ENCODE peak calls at places on chromosome 20, in nine cellular contexts. One of them, this sample, is unnamed. For H3K9me3, the result is how much of the 10 kb centered on the place peaks cover.

GRCh38 chr20:35578469-35578868 is 36.6 kb downstream of the ERGIC3 start:
- DNase-seq in cardiac muscle cell: no peak
- DNase-seq in CD4-positive, alpha-beta T cell: no peak
- DNase-seq in adrenal gland: no peak
- DNase-seq in right lobe of liver: no peak
- DNase-seq in naive thymus-derived CD4-positive, alpha-beta T cell: no peak
- DNase-seq in left ventricle myocardium inferior: no peak
- DNase-seq in endodermal cell: no peak
- DNase-seq in psoas muscle: no peak
- DNase-seq in this sample: no peak

GRCh38 chr20:25057234-25058050 is 497 bp downstream of the ACSS1 start:
- DNase-seq in cardiac muscle cell: peak
- DNase-seq in CD4-positive, alpha-beta T cell: peak
- DNase-seq in adrenal gland: peak
- DNase-seq in right lobe of liver: peak
- DNase-seq in naive thymus-derived CD4-positive, alpha-beta T cell: peak
- DNase-seq in left ventricle myocardium inferior: peak
- DNase-seq in endodermal cell: peak
- DNase-seq in psoas muscle: peak
- DNase-seq in this sample: peak

GRCh38 chr20:25280051-25280573 is 32.2 kb downstream of the PYGB start:
- DNase-seq in cardiac muscle cell: no peak
- DNase-seq in CD4-positive, alpha-beta T cell: no peak
- DNase-seq in adrenal gland: peak
- DNase-seq in right lobe of liver: peak
- DNase-seq in naive thymus-derived CD4-positive, alpha-beta T cell: no peak
- DNase-seq in left ventricle myocardium inferior: peak
- DNase-seq in endodermal cell: no peak
- DNase-seq in psoas muscle: peak
- DNase-seq in this sample: no peak

GRCh38 chr20:46990017-46990810 is 95.6 kb downstream of the EYA2 start:
- DNase-seq in cardiac muscle cell: no peak
- DNase-seq in CD4-positive, alpha-beta T cell: no peak
- DNase-seq in adrenal gland: no peak
- DNase-seq in right lobe of liver: no peak
- DNase-seq in naive thymus-derived CD4-positive, alpha-beta T cell: no peak
- DNase-seq in left ventricle myocardium inferior: no peak
- DNase-seq in endodermal cell: no peak
- DNase-seq in psoas muscle: peak
- DNase-seq in this sample: no peak

GRCh38 chr20:48738399-48739304 is 89.1 kb downstream of the PREX1 start:
- DNase-seq in cardiac muscle cell: peak
- DNase-seq in CD4-positive, alpha-beta T cell: no peak
- DNase-seq in adrenal gland: no peak
- DNase-seq in right lobe of liver: no peak
- DNase-seq in naive thymus-derived CD4-positive, alpha-beta T cell: no peak
- DNase-seq in left ventricle myocardium inferior: no peak
- DNase-seq in endodermal cell: no peak
- DNase-seq in psoas muscle: no peak
- DNase-seq in this sample: no peak

GRCh38 chr20:21518292-21518991 is 4.6 kb upstream of the NKX2-2 start:
- DNase-seq in cardiac muscle cell: no peak
- DNase-seq in CD4-positive, alpha-beta T cell: no peak
- DNase-seq in adrenal gland: peak
- DNase-seq in right lobe of liver: no peak
- DNase-seq in naive thymus-derived CD4-positive, alpha-beta T cell: no peak
- DNase-seq in left ventricle myocardium inferior: no peak
- DNase-seq in endodermal cell: no peak
- DNase-seq in psoas muscle: no peak
- DNase-seq in this sample: no peak

GRCh38 chr20:25632940-25633790 is 9.4 kb upstream of the NANP start:
- DNase-seq in cardiac muscle cell: no peak
- DNase-seq in CD4-positive, alpha-beta T cell: no peak
- DNase-seq in adrenal gland: no peak
- DNase-seq in right lobe of liver: no peak
- DNase-seq in naive thymus-derived CD4-positive, alpha-beta T cell: no peak
- DNase-seq in left ventricle myocardium inferior: no peak
- DNase-seq in endodermal cell: no peak
- DNase-seq in psoas muscle: no peak
- DNase-seq in this sample: no peak

GRCh38 chr20:869606-870005 is 36.1 kb downstream of the FAM110A start:
- DNase-seq in cardiac muscle cell: no peak
- DNase-seq in CD4-positive, alpha-beta T cell: no peak
- DNase-seq in adrenal gland: no peak
- DNase-seq in right lobe of liver: no peak
- DNase-seq in naive thymus-derived CD4-positive, alpha-beta T cell: no peak
- DNase-seq in left ventricle myocardium inferior: no peak
- DNase-seq in endodermal cell: no peak
- DNase-seq in psoas muscle: no peak
- DNase-seq in this sample: no peak

GRCh38 chr20:54108394-54108643 is 37.9 kb upstream of the BCAS1 start:
- DNase-seq in cardiac muscle cell: no peak
- DNase-seq in CD4-positive, alpha-beta T cell: no peak
- DNase-seq in adrenal gland: no peak
- DNase-seq in right lobe of liver: no peak
- DNase-seq in naive thymus-derived CD4-positive, alpha-beta T cell: no peak
- DNase-seq in left ventricle myocardium inferior: no peak
- DNase-seq in endodermal cell: no peak
- DNase-seq in psoas muscle: no peak
- DNase-seq in this sample: no peak

GRCh38 chr20:38395165-38395564 is 40.0 kb downstream of the SNHG17 start:
- DNase-seq in cardiac muscle cell: no peak
- DNase-seq in CD4-positive, alpha-beta T cell: no peak
- DNase-seq in adrenal gland: peak
- DNase-seq in right lobe of liver: no peak
- DNase-seq in naive thymus-derived CD4-positive, alpha-beta T cell: no peak
- DNase-seq in left ventricle myocardium inferior: no peak
- DNase-seq in endodermal cell: peak
- DNase-seq in psoas muscle: no peak
- DNase-seq in this sample: no peak

GRCh38 chr20:45817652-45818194 is 5.3 kb downstream of the UBE2C start:
- DNase-seq in cardiac muscle cell: no peak
- DNase-seq in CD4-positive, alpha-beta T cell: no peak
- DNase-seq in adrenal gland: no peak
- DNase-seq in right lobe of liver: no peak
- DNase-seq in naive thymus-derived CD4-positive, alpha-beta T cell: no peak
- DNase-seq in left ventricle myocardium inferior: no peak
- DNase-seq in endodermal cell: no peak
- DNase-seq in psoas muscle: no peak
- DNase-seq in this sample: no peak

GRCh38 chr20:46970937-46971630 is 76.4 kb downstream of the EYA2 start:
- DNase-seq in cardiac muscle cell: peak
- DNase-seq in CD4-positive, alpha-beta T cell: no peak
- DNase-seq in adrenal gland: no peak
- DNase-seq in right lobe of liver: no peak
- DNase-seq in naive thymus-derived CD4-positive, alpha-beta T cell: no peak
- DNase-seq in left ventricle myocardium inferior: no peak
- DNase-seq in endodermal cell: peak
- DNase-seq in psoas muscle: no peak
- DNase-seq in this sample: no peak

GRCh38 chr20:25064561-25064960 is 6.6 kb upstream of the ACSS1 start:
- DNase-seq in cardiac muscle cell: no peak
- DNase-seq in CD4-positive, alpha-beta T cell: no peak
- DNase-seq in adrenal gland: no peak
- DNase-seq in right lobe of liver: no peak
- DNase-seq in naive thymus-derived CD4-positive, alpha-beta T cell: no peak
- DNase-seq in left ventricle myocardium inferior: no peak
- DNase-seq in endodermal cell: no peak
- DNase-seq in psoas muscle: no peak
- DNase-seq in this sample: no peak

GRCh38 chr20:22348010-22348409 is 236.4 kb downstream of the FOXA2 start:
- DNase-seq in cardiac muscle cell: no peak
- DNase-seq in CD4-positive, alpha-beta T cell: no peak
- DNase-seq in adrenal gland: no peak
- DNase-seq in right lobe of liver: no peak
- DNase-seq in naive thymus-derived CD4-positive, alpha-beta T cell: no peak
- DNase-seq in left ventricle myocardium inferior: no peak
- DNase-seq in endodermal cell: no peak
- DNase-seq in psoas muscle: no peak
- DNase-seq in this sample: no peak

GRCh38 chr20:56166781-56167465 is 81.6 kb upstream of the MC3R start:
- DNase-seq in cardiac muscle cell: no peak
- DNase-seq in CD4-positive, alpha-beta T cell: no peak
- DNase-seq in adrenal gland: no peak
- DNase-seq in right lobe of liver: no peak
- DNase-seq in naive thymus-derived CD4-positive, alpha-beta T cell: no peak
- DNase-seq in left ventricle myocardium inferior: no peak
- DNase-seq in endodermal cell: no peak
- DNase-seq in psoas muscle: no peak
- DNase-seq in this sample: no peak
- H3K9me3 ChIP-seq in cardiac muscle cell: under half
- H3K9me3 ChIP-seq in CD4-positive, alpha-beta T cell: under half
- H3K9me3 ChIP-seq in adrenal gland: under half
- H3K9me3 ChIP-seq in right lobe of liver: under half
- H3K9me3 ChIP-seq in naive thymus-derived CD4-positive, alpha-beta T cell: under half
- H3K9me3 ChIP-seq in left ventricle myocardium inferior: under half
- H3K9me3 ChIP-seq in endodermal cell: half or more
- H3K9me3 ChIP-seq in psoas muscle: under half
- H3K9me3 ChIP-seq in this sample: under half

DNA sequence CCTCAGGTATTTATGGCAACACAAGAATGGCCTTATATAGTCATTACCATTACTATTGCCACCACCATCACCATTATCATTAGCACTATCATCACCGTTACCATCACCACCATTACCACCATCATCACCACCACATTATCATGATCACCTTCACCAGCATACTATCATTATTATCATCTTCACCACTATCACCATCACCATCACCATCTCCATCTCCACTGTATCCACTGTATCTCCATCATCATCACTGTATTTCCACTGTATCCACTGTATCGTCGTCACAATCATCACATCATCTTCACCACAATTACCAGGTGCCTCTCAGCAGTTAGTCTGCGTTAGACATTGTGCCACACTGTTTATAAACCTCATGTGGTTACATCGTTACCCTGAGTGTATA is 45.3 kb downstream of the GGTLC1 start:
- DNase-seq in cardiac muscle cell: no peak
- DNase-seq in CD4-positive, alpha-beta T cell: no peak
- DNase-seq in adrenal gland: no peak
- DNase-seq in right lobe of liver: no peak
- DNase-seq in naive thymus-derived CD4-positive, alpha-beta T cell: no peak
- DNase-seq in left ventricle myocardium inferior: no peak
- DNase-seq in endodermal cell: no peak
- DNase-seq in psoas muscle: no peak
- DNase-seq in this sample: no peak
- H3K9me3 ChIP-seq in cardiac muscle cell: under half
- H3K9me3 ChIP-seq in CD4-positive, alpha-beta T cell: under half
- H3K9me3 ChIP-seq in adrenal gland: under half
- H3K9me3 ChIP-seq in right lobe of liver: under half
- H3K9me3 ChIP-seq in naive thymus-derived CD4-positive, alpha-beta T cell: under half
- H3K9me3 ChIP-seq in left ventricle myocardium inferior: under half
- H3K9me3 ChIP-seq in endodermal cell: under half
- H3K9me3 ChIP-seq in psoas muscle: under half
- H3K9me3 ChIP-seq in this sample: under half

GRCh38 chr20:39913274-39913673 is 775.8 kb downstream of the MAFB start:
- DNase-seq in cardiac muscle cell: no peak
- DNase-seq in CD4-positive, alpha-beta T cell: no peak
- DNase-seq in adrenal gland: no peak
- DNase-seq in right lobe of liver: no peak
- DNase-seq in naive thymus-derived CD4-positive, alpha-beta T cell: no peak
- DNase-seq in left ventricle myocardium inferior: no peak
- DNase-seq in endodermal cell: no peak
- DNase-seq in psoas muscle: no peak
- DNase-seq in this sample: no peak

GRCh38 chr20:39910536-39910935 is 778.5 kb downstream of the MAFB start:
- DNase-seq in cardiac muscle cell: no peak
- DNase-seq in CD4-positive, alpha-beta T cell: no peak
- DNase-seq in adrenal gland: peak
- DNase-seq in right lobe of liver: no peak
- DNase-seq in naive thymus-derived CD4-positive, alpha-beta T cell: no peak
- DNase-seq in left ventricle myocardium inferior: peak
- DNase-seq in endodermal cell: no peak
- DNase-seq in psoas muscle: no peak
- DNase-seq in this sample: no peak

GRCh38 chr20:39909447-39909846 is 779.6 kb downstream of the MAFB start:
- DNase-seq in cardiac muscle cell: no peak
- DNase-seq in CD4-positive, alpha-beta T cell: no peak
- DNase-seq in adrenal gland: peak
- DNase-seq in right lobe of liver: peak
- DNase-seq in naive thymus-derived CD4-positive, alpha-beta T cell: no peak
- DNase-seq in left ventricle myocardium inferior: peak
- DNase-seq in endodermal cell: no peak
- DNase-seq in psoas muscle: peak
- DNase-seq in this sample: no peak

GRCh38 chr20:39916236-39916635 is 772.8 kb downstream of the MAFB start:
- DNase-seq in cardiac muscle cell: no peak
- DNase-seq in CD4-positive, alpha-beta T cell: no peak
- DNase-seq in adrenal gland: no peak
- DNase-seq in right lobe of liver: no peak
- DNase-seq in naive thymus-derived CD4-positive, alpha-beta T cell: no peak
- DNase-seq in left ventricle myocardium inferior: no peak
- DNase-seq in endodermal cell: no peak
- DNase-seq in psoas muscle: no peak
- DNase-seq in this sample: no peak

DNA sequence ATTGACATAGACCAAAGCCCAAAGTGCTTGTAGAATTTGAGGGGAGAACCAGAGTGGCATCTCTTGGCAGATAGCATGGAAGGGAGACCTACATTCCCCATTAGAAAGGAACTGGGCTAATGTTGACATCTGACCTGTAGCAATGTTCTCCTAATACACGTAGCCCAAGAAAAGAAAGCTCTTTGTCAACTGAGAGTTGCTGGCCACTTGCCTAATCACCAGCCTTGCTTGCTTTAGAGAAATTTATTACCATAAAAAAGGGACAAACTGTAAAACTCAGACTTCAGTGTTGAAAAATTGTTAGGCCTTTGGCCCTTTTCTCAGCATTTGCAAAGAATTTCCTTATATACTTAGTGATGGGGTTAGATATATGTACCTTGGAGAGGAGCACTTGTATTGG is 777.5 kb downstream of the MAFB start:
- DNase-seq in cardiac muscle cell: no peak
- DNase-seq in CD4-positive, alpha-beta T cell: no peak
- DNase-seq in adrenal gland: peak
- DNase-seq in right lobe of liver: no peak
- DNase-seq in naive thymus-derived CD4-positive, alpha-beta T cell: no peak
- DNase-seq in left ventricle myocardium inferior: no peak
- DNase-seq in endodermal cell: no peak
- DNase-seq in psoas muscle: no peak
- DNase-seq in this sample: no peak
- H3K9me3 ChIP-seq in cardiac muscle cell: under half
- H3K9me3 ChIP-seq in CD4-positive, alpha-beta T cell: under half
- H3K9me3 ChIP-seq in adrenal gland: under half
- H3K9me3 ChIP-seq in right lobe of liver: under half
- H3K9me3 ChIP-seq in naive thymus-derived CD4-positive, alpha-beta T cell: under half
- H3K9me3 ChIP-seq in left ventricle myocardium inferior: under half
- H3K9me3 ChIP-seq in endodermal cell: under half
- H3K9me3 ChIP-seq in psoas muscle: under half
- H3K9me3 ChIP-seq in this sample: under half

DNA sequence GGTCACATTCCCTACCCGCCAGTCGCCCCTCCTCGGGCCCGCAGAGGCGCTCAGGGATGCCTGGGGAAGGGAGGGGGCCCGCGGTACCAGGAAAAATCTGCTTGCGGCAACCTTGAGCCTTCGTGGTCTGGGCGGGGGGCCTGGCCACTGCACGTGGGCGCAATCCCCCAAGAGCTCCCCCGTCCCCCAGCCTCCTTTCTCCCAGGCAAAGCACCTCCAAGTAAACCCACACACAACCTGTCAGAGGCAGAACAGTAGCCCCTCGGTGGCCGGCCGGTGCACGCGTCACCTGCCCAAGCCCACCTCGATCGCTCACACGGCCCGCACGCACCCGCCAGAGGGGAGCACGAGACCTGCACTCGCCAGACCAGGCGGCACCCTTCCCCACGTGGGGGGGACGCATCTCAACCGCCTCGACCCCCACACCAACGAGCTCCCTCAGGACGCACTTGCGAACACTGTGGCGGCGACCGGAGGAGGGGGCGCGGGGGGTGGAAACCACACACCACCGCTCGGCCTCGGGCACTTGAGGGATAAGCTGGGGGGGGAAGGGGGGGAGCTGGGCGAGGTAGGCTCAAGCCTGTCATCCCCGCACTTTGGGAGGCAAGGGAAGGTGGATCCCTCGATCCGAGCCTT is 1955.7 kb upstream of the DEFB115 start:
- DNase-seq in cardiac muscle cell: no peak
- DNase-seq in CD4-positive, alpha-beta T cell: no peak
- DNase-seq in adrenal gland: no peak
- DNase-seq in right lobe of liver: no peak
- DNase-seq in naive thymus-derived CD4-positive, alpha-beta T cell: no peak
- DNase-seq in left ventricle myocardium inferior: no peak
- DNase-seq in endodermal cell: no peak
- DNase-seq in psoas muscle: no peak
- DNase-seq in this sample: no peak
- H3K9me3 ChIP-seq in cardiac muscle cell: under half
- H3K9me3 ChIP-seq in CD4-positive, alpha-beta T cell: under half
- H3K9me3 ChIP-seq in adrenal gland: under half
- H3K9me3 ChIP-seq in right lobe of liver: under half
- H3K9me3 ChIP-seq in naive thymus-derived CD4-positive, alpha-beta T cell: under half
- H3K9me3 ChIP-seq in left ventricle myocardium inferior: half or more
- H3K9me3 ChIP-seq in endodermal cell: under half
- H3K9me3 ChIP-seq in psoas muscle: under half
- H3K9me3 ChIP-seq in this sample: under half

This sample was measured in CD8-positive, alpha-beta T cell.